ENCODE peak calls at places on chromosomes 12 and 14, in nine cellular contexts. M, K, R, Q, U, F, T, E and I are unnamed samples.

GRCh38 chr14:54711812-54712211 is 144.9 kb downstream of the SAMD4A start:
- DNase-seq in M (no peak), K (no peak), R (peak), Q (no peak), U (no peak), F (no peak), T (no peak), E (no peak), I (no peak)

GRCh38 chr12:44488180-44488579 is 387.9 kb downstream of the NELL2 start:
- DNase-seq in M (no peak), K (no peak), R (no peak), Q (no peak), U (no peak), F (no peak), T (no peak), E (no peak), I (no peak)

GRCh38 chr14:53954551-53955233 is 1.9 kb downstream of the BMP4 start:
- DNase-seq in M (no peak), K (peak), R (peak), Q (peak), U (no peak), F (no peak), T (no peak), E (no peak), I (no peak)

GRCh38 chr12:20950248-20950647 is 139.7 kb downstream of the SLCO1B3 start:
- DNase-seq in M (no peak), K (peak), R (no peak), Q (no peak), U (peak), F (peak), T (no peak), E (peak), I (no peak)

GRCh38 chr12:2170376-2170775 is 117.6 kb downstream of the CACNA1C start:
- DNase-seq in M (no peak), K (peak), R (no peak), Q (no peak), U (no peak), F (no peak), T (no peak), E (peak), I (no peak)

GRCh38 chr12:79897617-79898016 is 37.3 kb downstream of the PPP1R12A start:
- DNase-seq in M (no peak), K (peak), R (no peak), Q (no peak), U (no peak), F (no peak), T (peak), E (peak), I (no peak)

GRCh38 chr12:19826988-19827550 is 387.8 kb downstream of the AEBP2 start:
- DNase-seq in M (no peak), K (peak), R (no peak), Q (no peak), U (no peak), F (no peak), T (no peak), E (peak), I (no peak)

GRCh38 chr12:22101749-22102243 is 55.8 kb downstream of the CMAS start:
- DNase-seq in M (no peak), K (peak), R (no peak), Q (peak), U (no peak), F (no peak), T (peak), E (peak), I (no peak)

GRCh38 chr12:45329238-45329637 is 113.3 kb downstream of the ANO6 start:
- DNase-seq in M (no peak), K (no peak), R (no peak), Q (no peak), U (no peak), F (no peak), T (no peak), E (no peak), I (no peak)

GRCh38 chr12:115872212-115872611 is 405.3 kb downstream of the MED13L start:
- DNase-seq in M (no peak), K (no peak), R (no peak), Q (no peak), U (no peak), F (no peak), T (no peak), E (no peak), I (no peak)

GRCh38 chr12:49983892-49984291 is 11.1 kb downstream of the AQP6 start:
- DNase-seq in M (peak), K (peak), R (no peak), Q (no peak), U (no peak), F (peak), T (peak), E (peak), I (no peak)

GRCh38 chr12:50961708-50962107 is 9.4 kb downstream of the HIGD1C start:
- DNase-seq in M (no peak), K (peak), R (no peak), Q (no peak), U (no peak), F (no peak), T (no peak), E (peak), I (no peak)

GRCh38 chr14:63542231-63542999 is 762 bp downstream of the PPP2R5E start:
- DNase-seq in M (peak), K (peak), R (peak), Q (no peak), U (peak), F (peak), T (no peak), E (no peak), I (no peak)

GRCh38 chr14:92532490-92533163 is 19.0 kb downstream of the RIN3 start:
- DNase-seq in M (peak), K (no peak), R (peak), Q (no peak), U (no peak), F (no peak), T (no peak), E (no peak), I (no peak)

GRCh38 chr14:24670594-24670993 is 36.6 kb upstream of the GZMB start:
- DNase-seq in M (no peak), K (no peak), R (peak), Q (no peak), U (no peak), F (no peak), T (no peak), E (no peak), I (no peak)

GRCh38 chr12:124506145-124506831 is 61.1 kb downstream of the NCOR2 start:
- DNase-seq in M (no peak), K (peak), R (no peak), Q (peak), U (peak), F (peak), T (no peak), E (no peak), I (peak)

GRCh38 chr14:81974543-81974942 is 440.9 kb upstream of the SEL1L start:
- DNase-seq in M (no peak), K (no peak), R (no peak), Q (no peak), U (no peak), F (no peak), T (no peak), E (no peak), I (no peak)

GRCh38 chr12:1583421-1584078 is 10.8 kb downstream of the FBXL14 start:
- DNase-seq in M (peak), K (peak), R (peak), Q (peak), U (peak), F (peak), T (no peak), E (peak), I (no peak)

GRCh38 chr14:64233791-64234190 is 60.4 kb downstream of the ESR2 start:
- DNase-seq in M (no peak), K (no peak), R (no peak), Q (no peak), U (no peak), F (no peak), T (no peak), E (no peak), I (no peak)

GRCh38 chr14:61736751-61737150 is 25.5 kb upstream of the SNAPC1 start:
- DNase-seq in M (no peak), K (peak), R (no peak), Q (no peak), U (no peak), F (no peak), T (no peak), E (no peak), I (no peak)

GRCh38 chr12:112406519-112407488 is 2.6 kb downstream of the RPL6 start:
- DNase-seq in M (no peak), K (no peak), R (no peak), Q (no peak), U (no peak), F (no peak), T (no peak), E (no peak), I (no peak)

GRCh38 chr12:85866929-85867776 is 6.9 kb upstream of the NTS start:
- DNase-seq in M (peak), K (peak), R (no peak), Q (no peak), U (peak), F (peak), T (no peak), E (peak), I (no peak)